ENCODE peak calls at places on chromosome 18, in ten cellular contexts. D, Z, S, X, L, Y, A, Q, W and T are unnamed samples.

GRCh38 chr18:58541137-58541788 is 87.6 kb downstream of the ALPK2 start:
- DNase-seq in D (no peak), Z (peak; percentile 34), S (no peak), X (peak; percentile 85), L (no peak), Y (no peak), A (peak; percentile 81), Q (no peak), W (no peak), T (peak; percentile 34)

GRCh38 chr18:8952796-8953760 is 149.4 kb upstream of the NDUFV2 start:
- DNase-seq in D (no peak), Z (no peak), S (no peak), X (no peak), L (no peak), Y (peak; percentile 72), A (no peak), Q (no peak), W (no peak), T (peak; percentile 71)

GRCh38 chr18:47206945-47207637 is 30.9 kb upstream of the IER3IP1 start:
- DNase-seq in D (no peak), Z (no peak), S (no peak), X (no peak), L (no peak), Y (peak; percentile 1), A (peak; percentile 22), Q (no peak), W (no peak), T (no peak)

GRCh38 chr18:73947180-73947989 is 200.2 kb downstream of the FBXO15 start:
- DNase-seq in D (no peak), Z (no peak), S (no peak), X (no peak), L (no peak), Y (peak; percentile 28), A (no peak), Q (no peak), W (no peak), T (peak; percentile 9)

GRCh38 chr18:9058426-9058825 is 44.1 kb upstream of the NDUFV2 start:
- DNase-seq in D (no peak), Z (no peak), S (no peak), X (no peak), L (no peak), Y (peak; percentile 73), A (no peak), Q (no peak), W (no peak), T (no peak)

GRCh38 chr18:7608798-7609197 is 41.7 kb downstream of the PTPRM start:
- DNase-seq in D (peak; percentile 16), Z (no peak), S (no peak), X (no peak), L (no peak), Y (peak; percentile 56), A (no peak), Q (no peak), W (no peak), T (no peak)

GRCh38 chr18:62713651-62714247 is 1.6 kb upstream of the PHLPP1 start:
- DNase-seq in D (no peak), Z (no peak), S (no peak), X (peak; percentile 54), L (no peak), Y (no peak), A (peak; percentile 34), Q (no peak), W (no peak), T (no peak)

GRCh38 chr18:57657566-57657965 is 35.9 kb upstream of the NARS1 start:
- DNase-seq in D (no peak), Z (no peak), S (no peak), X (no peak), L (no peak), Y (no peak), A (no peak), Q (peak; percentile 80), W (no peak), T (no peak)

GRCh38 chr18:10440874-10441273 is 13.6 kb upstream of the APCDD1 start:
- DNase-seq in D (no peak), Z (peak; percentile 4), S (no peak), X (no peak), L (no peak), Y (no peak), A (no peak), Q (no peak), W (no peak), T (no peak)

GRCh38 chr18:45007531-45007930 is 326.8 kb downstream of the SETBP1 start:
- DNase-seq in D (no peak), Z (no peak), S (no peak), X (no peak), L (no peak), Y (peak; percentile 58), A (no peak), Q (no peak), W (no peak), T (no peak)

GRCh38 chr18:44719519-44720060 is 38.9 kb downstream of the SETBP1 start:
- DNase-seq in D (peak; percentile 41), Z (no peak), S (no peak), X (no peak), L (no peak), Y (no peak), A (no peak), Q (no peak), W (no peak), T (no peak)

GRCh38 chr18:8045160-8045885 is 478.2 kb downstream of the PTPRM start:
- DNase-seq in D (no peak), Z (no peak), S (no peak), X (no peak), L (no peak), Y (peak; percentile 42), A (no peak), Q (no peak), W (no peak), T (no peak)

GRCh38 chr18:32271649-32272324 is 81.9 kb downstream of the MEP1B start:
- DNase-seq in D (no peak), Z (peak; percentile 48), S (peak; percentile 61), X (peak; percentile 61), L (peak; percentile 68), Y (peak; percentile 43), A (peak; percentile 83), Q (peak; percentile 38), W (no peak), T (no peak)

GRCh38 chr18:61435064-61435652 is 101.9 kb downstream of the CDH20 start:
- DNase-seq in D (no peak), Z (peak; percentile 25), S (peak; percentile 3), X (peak; percentile 55), L (peak; percentile 10), Y (no peak), A (peak; percentile 74), Q (peak; percentile 36), W (no peak), T (peak; percentile 11)

GRCh38 chr18:68843467-68844089 is 45.7 kb downstream of the CCDC102B start:
- DNase-seq in D (no peak), Z (no peak), S (no peak), X (no peak), L (no peak), Y (no peak), A (no peak), Q (peak; percentile 4), W (no peak), T (no peak)
- TF ChIP-seq CTCF in D (peak; percentile 16), Z (no peak), S (no peak), X (peak; percentile 18), L (peak; percentile 36), Y (no peak), A (no peak), Q (no peak), W (no peak), T (peak; percentile 23)

GRCh38 chr18:30376515-30376914 is 666.0 kb downstream of the DSC3 start:
- DNase-seq in D (no peak), Z (peak; percentile 49), S (no peak), X (peak; percentile 78), L (no peak), Y (no peak), A (peak; percentile 90), Q (no peak), W (no peak), T (no peak)
- TF ChIP-seq CTCF in D (no peak), Z (peak; percentile 37), S (peak; percentile 29), X (peak; percentile 71), L (peak; percentile 17), Y (no peak), A (peak; percentile 74), Q (no peak), W (no peak), T (peak; percentile 21)

GRCh38 chr18:48666613-48667012 is 127.8 kb downstream of the CTIF start:
- DNase-seq in D (no peak), Z (no peak), S (no peak), X (no peak), L (no peak), Y (no peak), A (no peak), Q (no peak), W (no peak), T (no peak)

GRCh38 chr18:48665654-48666053 is 126.8 kb downstream of the CTIF start:
- DNase-seq in D (no peak), Z (no peak), S (no peak), X (no peak), L (no peak), Y (no peak), A (no peak), Q (no peak), W (no peak), T (no peak)

GRCh38 chr18:48663096-48663930 is 124.5 kb downstream of the CTIF start:
- DNase-seq in D (no peak), Z (no peak), S (no peak), X (no peak), L (no peak), Y (no peak), A (no peak), Q (no peak), W (no peak), T (no peak)

GRCh38 chr18:48662021-48662661 is 123.3 kb downstream of the CTIF start:
- DNase-seq in D (no peak), Z (peak; percentile 88), S (no peak), X (peak; percentile 62), L (peak; percentile 63), Y (peak; percentile 60), A (peak; percentile 42), Q (no peak), W (no peak), T (peak; percentile 43)

GRCh38 chr18:48663931-48664847 is 125.4 kb downstream of the CTIF start:
- DNase-seq in D (peak; percentile 71), Z (peak; percentile 53), S (peak; percentile 74), X (peak; percentile 97), L (peak; percentile 71), Y (peak; percentile 22), A (peak; percentile 88), Q (peak; percentile 57), W (peak; percentile 80), T (no peak)
- TF ChIP-seq CTCF in D (peak; percentile 91), Z (peak; percentile 82), S (peak; percentile 90), X (peak; percentile 90), L (peak; percentile 73), Y (peak; percentile 75), A (peak; percentile 81), Q (peak; percentile 84), W (peak; percentile 81), T (peak; percentile 95)

GRCh38 chr18:35497334-35498197 is at the start of gene INO80C:
- DNase-seq in D (peak; percentile 91), Z (peak; percentile 94), S (peak; percentile 89), X (peak; percentile 95), L (peak; percentile 98), Y (peak; percentile 93), A (peak; percentile 97), Q (peak; percentile 96), W (peak; percentile 93), T (peak; percentile 90)
- TF ChIP-seq CTCF in D (no peak), Z (no peak), S (no peak), X (no peak), L (no peak), Y (no peak), A (no peak), Q (no peak), W (no peak), T (no peak)